ENCODE peak calls at places on chromosomes 12 and 14, in six cellular contexts. One of them, this sample, is unnamed.

GRCh38 chr12:51262758-51263177 is 7.4 kb downstream of the SMAGP start:
- DNase-seq in astrocyte of the cerebellum: no peak
- DNase-seq in GM23248: peak
- DNase-seq in EH: peak
- DNase-seq in WTC11: peak
- DNase-seq in cardiac fibroblast: peak
- DNase-seq in this sample: no peak

GRCh38 chr12:13794706-13795105 is 186.7 kb downstream of the GRIN2B start:
- DNase-seq in EH: no peak
- DNase-seq in GM23248: no peak
- DNase-seq in astrocyte of the cerebellum: no peak
- DNase-seq in cardiac fibroblast: no peak
- DNase-seq in WTC11: no peak
- DNase-seq in this sample: no peak

GRCh38 chr12:124345795-124346194 is 50.9 kb downstream of the RFLNA start:
- DNase-seq in cardiac fibroblast: no peak
- DNase-seq in WTC11: no peak
- DNase-seq in EH: no peak
- DNase-seq in GM23248: peak
- DNase-seq in astrocyte of the cerebellum: no peak
- DNase-seq in this sample: no peak

GRCh38 chr14:49865431-49865859 is 12.9 kb upstream of the NEMF start:
- DNase-seq in cardiac fibroblast: peak
- DNase-seq in GM23248: peak
- DNase-seq in WTC11: peak
- DNase-seq in EH: peak
- DNase-seq in astrocyte of the cerebellum: peak
- DNase-seq in this sample: peak

GRCh38 chr14:70789361-70789760 is 20.0 kb downstream of the MAP3K9 start:
- DNase-seq in astrocyte of the cerebellum: no peak
- DNase-seq in WTC11: no peak
- DNase-seq in GM23248: peak
- DNase-seq in EH: peak
- DNase-seq in cardiac fibroblast: peak
- DNase-seq in this sample: no peak

GRCh38 chr12:105257321-105257728 is 21.4 kb upstream of the APPL2 start:
- DNase-seq in cardiac fibroblast: peak
- DNase-seq in astrocyte of the cerebellum: peak
- DNase-seq in WTC11: no peak
- DNase-seq in EH: peak
- DNase-seq in GM23248: peak
- DNase-seq in this sample: peak

GRCh38 chr12:30884804-30885203 is 41.7 kb upstream of the TSPAN11 start:
- DNase-seq in cardiac fibroblast: no peak
- DNase-seq in EH: no peak
- DNase-seq in WTC11: no peak
- DNase-seq in GM23248: no peak
- DNase-seq in astrocyte of the cerebellum: no peak
- DNase-seq in this sample: peak

GRCh38 chr12:57069522-57069921 is 9.1 kb downstream of the NEMP1 start:
- DNase-seq in GM23248: peak
- DNase-seq in astrocyte of the cerebellum: peak
- DNase-seq in cardiac fibroblast: peak
- DNase-seq in WTC11: peak
- DNase-seq in EH: peak
- DNase-seq in this sample: peak

GRCh38 chr12:50110127-50110761 is 1.8 kb upstream of the COX14 start:
- DNase-seq in cardiac fibroblast: peak
- DNase-seq in astrocyte of the cerebellum: no peak
- DNase-seq in WTC11: no peak
- DNase-seq in EH: peak
- DNase-seq in GM23248: no peak
- DNase-seq in this sample: no peak

GRCh38 chr12:48813464-48814312 is 4.6 kb upstream of the CACNB3 start:
- DNase-seq in WTC11: peak
- DNase-seq in GM23248: no peak
- DNase-seq in EH: no peak
- DNase-seq in cardiac fibroblast: peak
- DNase-seq in astrocyte of the cerebellum: peak
- DNase-seq in this sample: no peak

GRCh38 chr12:68240079-68240478 is 13.3 kb downstream of the IL22 start:
- DNase-seq in GM23248: peak
- DNase-seq in astrocyte of the cerebellum: no peak
- DNase-seq in EH: peak
- DNase-seq in cardiac fibroblast: peak
- DNase-seq in WTC11: no peak
- DNase-seq in this sample: peak

GRCh38 chr12:112190626-112191025 is 65.3 kb downstream of the TRAFD1 start:
- DNase-seq in WTC11: no peak
- DNase-seq in cardiac fibroblast: no peak
- DNase-seq in astrocyte of the cerebellum: no peak
- DNase-seq in GM23248: no peak
- DNase-seq in EH: no peak
- DNase-seq in this sample: peak

GRCh38 chr14:75514673-75515630 is 7.3 kb upstream of the BATF start:
- DNase-seq in astrocyte of the cerebellum: no peak
- DNase-seq in GM23248: peak
- DNase-seq in cardiac fibroblast: peak
- DNase-seq in EH: peak
- DNase-seq in WTC11: peak
- DNase-seq in this sample: no peak

GRCh38 chr14:39307815-39308214 is 74.1 kb downstream of the MIA2 start:
- DNase-seq in GM23248: no peak
- DNase-seq in WTC11: no peak
- DNase-seq in cardiac fibroblast: no peak
- DNase-seq in astrocyte of the cerebellum: no peak
- DNase-seq in EH: no peak
- DNase-seq in this sample: no peak

GRCh38 chr12:75979181-75979580 is 52.4 kb downstream of the PHLDA1 start:
- DNase-seq in cardiac fibroblast: peak
- DNase-seq in WTC11: no peak
- DNase-seq in EH: peak
- DNase-seq in astrocyte of the cerebellum: no peak
- DNase-seq in GM23248: peak
- DNase-seq in this sample: peak

GRCh38 chr12:67068773-67069450 is 200.2 kb upstream of the CAND1 start:
- DNase-seq in EH: peak
- DNase-seq in WTC11: peak
- DNase-seq in cardiac fibroblast: peak
- DNase-seq in astrocyte of the cerebellum: peak
- DNase-seq in GM23248: peak
- DNase-seq in this sample: peak

GRCh38 chr12:74440469-74440868 is 97.2 kb upstream of the ATXN7L3B start:
- DNase-seq in GM23248: no peak
- DNase-seq in cardiac fibroblast: no peak
- DNase-seq in WTC11: no peak
- DNase-seq in astrocyte of the cerebellum: no peak
- DNase-seq in EH: no peak
- DNase-seq in this sample: no peak

GRCh38 chr12:56758728-56759269 is 4.3 kb upstream of the HSD17B6 start:
- DNase-seq in cardiac fibroblast: peak
- DNase-seq in WTC11: no peak
- DNase-seq in EH: no peak
- DNase-seq in GM23248: no peak
- DNase-seq in astrocyte of the cerebellum: no peak
- DNase-seq in this sample: no peak

This sample was measured in RWPE1.